ENCODE peak calls at places on chromosome 20, in five cellular contexts. N, P, H, S and L are unnamed samples. For H3K4me1, the result is how much of the 10 kb centered on the place peaks cover.

GRCh38 chr20:62143976-62144825 is 632 bp downstream of the SS18L1 start:
- DNase-seq in N (peak), P (peak), H (peak), S (peak), L (peak)

GRCh38 chr20:47370850-47371782 is 14.6 kb upstream of the ZMYND8 start:
- DNase-seq in N (no peak), P (no peak), H (peak), S (no peak), L (no peak)

GRCh38 chr20:59776059-59776603 is 157.3 kb downstream of the SYCP2 start:
- DNase-seq in N (no peak), P (no peak), H (no peak), S (no peak), L (no peak)

GRCh38 chr20:22796465-22797077 is 212.2 kb upstream of the FOXA2 start:
- DNase-seq in N (no peak), P (no peak), H (no peak), S (no peak), L (no peak)

GRCh38 chr20:9442858-9443257 is 71.5 kb upstream of the LAMP5 start:
- DNase-seq in N (no peak), P (no peak), H (no peak), S (no peak), L (peak)

GRCh38 chr20:53493201-53493908 is 100.3 kb downstream of the ZNF217 start:
- DNase-seq in N (no peak), P (no peak), H (no peak), S (no peak), L (no peak)

GRCh38 chr20:32709528-32710121 is 33.6 kb downstream of the COMMD7 start:
- DNase-seq in N (no peak), P (peak), H (no peak), S (no peak), L (no peak)

GRCh38 chr20:50367104-50367674 is 143.0 kb upstream of the PTPN1 start:
- DNase-seq in N (no peak), P (no peak), H (no peak), S (no peak), L (no peak)

GRCh38 chr20:513429-513828 is 30.2 kb downstream of the CSNK2A1 start:
- DNase-seq in N (no peak), P (no peak), H (no peak), S (no peak), L (no peak)

GRCh38 chr20:45459606-45460005 is 9.9 kb upstream of the WFDC2 start:
- DNase-seq in N (no peak), P (no peak), H (no peak), S (peak), L (peak)

GRCh38 chr20:17610566-17611289 is 40.9 kb downstream of the DSTN start:
- DNase-seq in N (peak), P (no peak), H (no peak), S (no peak), L (no peak)

GRCh38 chr20:62840244-62841197 is 21.1 kb downstream of the TCFL5 start:
- DNase-seq in N (no peak), P (no peak), H (no peak), S (no peak), L (peak)

GRCh38 chr20:36214684-36215256 is 21.5 kb upstream of the AAR2 start:
- DNase-seq in N (no peak), P (peak), H (peak), S (peak), L (peak)

GRCh38 chr20:52047811-52048302 is 143.7 kb downstream of the ZFP64 start:
- DNase-seq in N (no peak), P (no peak), H (peak), S (no peak), L (no peak)

GRCh38 chr20:1802385-1803215 is 92.6 kb upstream of the SIRPA start:
- DNase-seq in N (peak), P (peak), H (peak), S (peak), L (peak)

GRCh38 chr20:47276856-47277541 is 79.5 kb downstream of the ZMYND8 start:
- DNase-seq in N (no peak), P (no peak), H (no peak), S (no peak), L (no peak)

GRCh38 chr20:60056345-60057122 is 98.3 kb downstream of the CDH26 start:
- DNase-seq in N (no peak), P (no peak), H (no peak), S (no peak), L (peak)

GRCh38 chr20:18057106-18057993 is at the start of gene OVOL2:
- DNase-seq in N (no peak), P (peak), H (peak), S (no peak), L (peak)

GRCh38 chr20:44598413-44599290 is 16.3 kb downstream of the PKIG start:
- DNase-seq in N (no peak), P (no peak), H (peak), S (no peak), L (no peak)

GRCh38 chr20:610130-611046 is at the start of gene TCF15:
- DNase-seq in N (no peak), P (peak), H (peak), S (no peak), L (no peak)

GRCh38 chr20:43058077-43058476 is 131.6 kb downstream of the PTPRT start:
- DNase-seq in N (no peak), P (no peak), H (no peak), S (no peak), L (no peak)

GRCh38 chr20:326645-327031 is 1.3 kb downstream of the SOX12 start:
- DNase-seq in N (no peak), P (peak), H (peak), S (peak), L (no peak)

GRCh38 chr20:52003415-52003814 is 188.2 kb downstream of the ZFP64 start:
- DNase-seq in N (no peak), P (no peak), H (no peak), S (no peak), L (no peak)

GRCh38 chr20:20489623-20490341 is 121.9 kb downstream of the INSM1 start:
- DNase-seq in N (no peak), P (peak), H (peak), S (no peak), L (no peak)

GRCh38 chr20:4645621-4646020 is 76.1 kb upstream of the PRND start:
- DNase-seq in N (no peak), P (no peak), H (no peak), S (no peak), L (no peak)

GRCh38 chr20:54914995-54915394 is 439.6 kb downstream of the DOK5 start:
- DNase-seq in N (no peak), P (no peak), H (no peak), S (no peak), L (no peak)

GRCh38 chr20:18590163-18590562 is 2.3 kb downstream of the DTD1 start:
- DNase-seq in N (no peak), P (no peak), H (no peak), S (no peak), L (no peak)

GRCh38 chr20:2104236-2104635 is 2.6 kb downstream of the STK35 start:
- DNase-seq in N (no peak), P (no peak), H (no peak), S (no peak), L (no peak)

GRCh38 chr20:62212309-62212708 is 7.8 kb downstream of the HRH3 start:
- DNase-seq in N (no peak), P (no peak), H (no peak), S (no peak), L (no peak)

GRCh38 chr20:49676581-49677291 is 36.9 kb downstream of the B4GALT5 start:
- DNase-seq in N (no peak), P (no peak), H (no peak), S (peak), L (no peak)

GRCh38 chr20:50341880-50342637 is 151.4 kb downstream of the CEBPB start:
- DNase-seq in N (no peak), P (no peak), H (no peak), S (no peak), L (no peak)

GRCh38 chr20:41232971-41233926 is 84.3 kb downstream of the ZHX3 start:
- DNase-seq in N (no peak), P (no peak), H (no peak), S (peak), L (no peak)

GRCh38 chr20:32619586-32619985 is 34.5 kb upstream of the NOL4L start:
- DNase-seq in N (no peak), P (no peak), H (no peak), S (no peak), L (no peak)

GRCh38 chr20:50144362-50144761 is 9.2 kb downstream of the PEDS1 start:
- DNase-seq in N (no peak), P (no peak), H (no peak), S (peak), L (no peak)

GRCh38 chr20:45100563-45101245 is at the start of gene KCNS1:
- DNase-seq in N (no peak), P (peak), H (peak), S (no peak), L (no peak)

DNA sequence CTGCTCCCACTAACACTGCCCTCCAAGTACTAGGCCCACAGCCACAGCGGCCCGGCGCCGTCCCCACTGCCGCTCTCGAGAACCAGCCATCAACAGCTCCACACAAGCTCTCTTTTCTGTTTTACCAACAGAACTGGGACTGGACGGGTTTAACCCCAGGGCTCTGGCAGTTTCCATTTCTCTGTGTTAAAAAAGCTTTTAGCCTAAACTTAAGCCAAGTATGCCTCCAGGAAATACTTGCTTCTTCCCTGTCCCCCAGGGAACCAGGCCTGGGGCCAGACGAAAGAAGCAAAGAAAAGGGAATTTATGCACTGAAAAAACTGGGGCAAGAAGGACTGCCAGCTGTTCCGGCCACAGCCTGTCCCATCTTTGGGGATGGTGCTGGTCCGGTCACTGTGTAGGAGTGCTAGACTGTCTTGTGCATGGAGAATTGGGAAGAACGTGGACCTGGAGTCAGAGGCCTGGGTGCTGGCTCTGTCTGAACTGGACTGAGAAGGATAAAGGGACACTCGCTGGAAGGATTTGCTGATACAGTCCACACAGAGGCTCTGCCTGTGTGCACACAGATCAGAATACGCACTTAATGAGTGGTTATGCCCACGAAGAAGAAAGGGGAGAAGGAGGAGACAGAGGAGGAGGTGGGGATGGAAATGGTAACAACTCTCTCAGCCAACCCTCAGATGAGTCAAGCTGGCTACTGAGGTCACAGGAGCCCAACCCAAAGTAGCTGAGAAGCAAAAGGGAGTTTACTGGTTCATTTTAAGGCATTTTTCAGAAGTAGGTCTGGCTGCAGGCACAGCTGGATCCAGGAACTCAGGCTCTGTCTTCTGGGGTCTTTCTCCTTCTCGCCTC is 254.4 kb upstream of the PMEPA1 start:
- DNase-seq in N (no peak), P (no peak), H (no peak), S (no peak), L (no peak)
- H3K4me3 ChIP-seq in N (no peak), P (no peak), H (no peak), S (no peak), L (no peak)

DNA sequence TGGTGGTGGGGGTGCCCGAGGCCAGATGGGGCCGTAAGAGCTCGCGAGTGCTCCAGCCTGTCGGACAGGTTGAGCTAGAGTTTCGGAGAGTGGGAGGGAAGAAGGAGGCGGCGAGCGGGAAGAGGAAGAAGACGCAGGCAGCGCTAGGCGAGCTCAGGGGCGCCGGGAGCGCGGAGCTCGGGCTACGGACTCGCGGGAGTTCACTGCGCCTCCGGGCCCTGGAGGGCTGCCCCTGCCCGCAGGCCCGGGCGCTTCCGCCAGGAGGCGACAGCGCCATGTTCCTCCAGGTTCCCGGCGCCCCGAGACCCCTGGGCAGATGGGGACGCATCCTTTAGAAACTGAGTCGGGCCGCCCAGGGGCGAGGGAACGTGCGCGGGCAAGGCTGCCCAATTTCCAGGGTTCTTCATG is 984 bp downstream of the TFAP2C start:
- DNase-seq in N (no peak), P (peak), H (peak), S (peak), L (peak)
- H3K4me1 ChIP-seq in N (under half), P (under half), H (half or more), S (under half), L (under half)

GRCh38 chr20:21511485-21511849 is 2.4 kb downstream of the NKX2-2 start:
- DNase-seq in N (no peak), P (no peak), H (peak), S (no peak), L (no peak)
- H3K4me3 ChIP-seq in N (no peak), P (no peak), H (no peak), S (no peak), L (no peak)

GRCh38 chr20:38859070-38859690 is 53.7 kb downstream of the PPP1R16B start:
- DNase-seq in N (no peak), P (no peak), H (no peak), S (no peak), L (no peak)

GRCh38 chr20:38863024-38863851 is 57.7 kb downstream of the PPP1R16B start:
- DNase-seq in N (no peak), P (no peak), H (no peak), S (no peak), L (no peak)

GRCh38 chr20:38862226-38862625 is 56.7 kb downstream of the PPP1R16B start:
- DNase-seq in N (no peak), P (no peak), H (no peak), S (no peak), L (no peak)

GRCh38 chr20:38857703-38858102 is 52.2 kb downstream of the PPP1R16B start:
- DNase-seq in N (no peak), P (no peak), H (no peak), S (no peak), L (peak)

DNA sequence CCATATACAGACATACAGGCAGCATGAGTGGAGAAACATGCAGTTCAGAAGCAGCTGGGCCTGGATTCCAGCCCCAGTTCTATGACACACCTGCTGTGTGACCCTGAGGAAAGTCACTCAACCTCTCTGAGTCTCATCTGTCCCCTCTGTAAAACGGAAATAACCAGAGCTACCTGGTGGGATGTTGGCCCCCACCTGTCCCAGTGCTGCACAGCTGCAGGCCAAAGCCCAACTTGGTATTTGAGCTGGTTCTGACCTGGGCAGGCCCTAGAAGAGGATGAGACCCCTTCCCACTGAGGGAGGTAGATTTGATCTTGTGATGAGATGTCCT is 55.5 kb downstream of the PPP1R16B start:
- DNase-seq in N (no peak), P (no peak), H (no peak), S (no peak), L (no peak)
- H3K4me1 ChIP-seq in N (under half), P (under half), H (under half), S (under half), L (under half)